ENCODE peak calls at places on chromosomes 1 and 21, in seven cellular contexts. P, S, L, F, E, C and T are unnamed samples.

GRCh38 chr1:70509996-70510876 is 99.2 kb downstream of the CTH start:
- DNase-seq in P (peak), S (peak), L (peak), F (peak), E (peak), C (peak), T (peak)

GRCh38 chr1:99264201-99265021 is at the start of gene PLPPR4:
- DNase-seq in P (peak), S (no peak), L (no peak), F (peak), E (peak), C (no peak), T (peak)

GRCh38 chr1:31010081-31010989 is 55.2 kb downstream of the PUM1 start:
- DNase-seq in P (peak), S (no peak), L (no peak), F (peak), E (no peak), C (no peak), T (peak)

GRCh38 chr1:8335246-8335645 is 17.3 kb downstream of the SLC45A1 start:
- DNase-seq in P (no peak), S (no peak), L (no peak), F (no peak), E (no peak), C (no peak), T (no peak)

GRCh38 chr1:24621121-24621520 is 22.0 kb upstream of the SRRM1 start:
- DNase-seq in P (no peak), S (no peak), L (no peak), F (no peak), E (no peak), C (no peak), T (no peak)

GRCh38 chr1:3968851-3969250 is 68.8 kb upstream of the C1orf174 start:
- DNase-seq in P (no peak), S (no peak), L (no peak), F (no peak), E (peak), C (no peak), T (no peak)

GRCh38 chr1:92315766-92316413 is 17.0 kb downstream of the RPAP2 start:
- DNase-seq in P (no peak), S (no peak), L (no peak), F (no peak), E (no peak), C (no peak), T (no peak)

GRCh38 chr21:41615613-41616012 is 107.7 kb upstream of the TMPRSS2 start:
- DNase-seq in P (peak), S (no peak), L (peak), F (peak), E (no peak), C (no peak), T (peak)

GRCh38 chr21:31190516-31190915 is 152.2 kb upstream of the KRTAP19-8 start:
- DNase-seq in P (no peak), S (no peak), L (no peak), F (no peak), E (no peak), C (no peak), T (no peak)

GRCh38 chr1:21335750-21336168 is 45.5 kb upstream of the ECE1 start:
- DNase-seq in P (peak), S (no peak), L (peak), F (no peak), E (no peak), C (no peak), T (no peak)

GRCh38 chr1:6658359-6658758 is 33.7 kb downstream of the THAP3 start:
- DNase-seq in P (no peak), S (no peak), L (no peak), F (no peak), E (no peak), C (no peak), T (no peak)

GRCh38 chr1:96416111-96416595 is 305.4 kb upstream of the PTBP2 start:
- DNase-seq in P (peak), S (no peak), L (no peak), F (peak), E (no peak), C (no peak), T (peak)

GRCh38 chr1:161091796-161092507 is 2.6 kb upstream of the NECTIN4 start:
- DNase-seq in P (no peak), S (no peak), L (no peak), F (peak), E (no peak), C (no peak), T (peak)

GRCh38 chr1:244112646-244113045 is 61.6 kb downstream of the ZBTB18 start:
- DNase-seq in P (no peak), S (no peak), L (peak), F (peak), E (no peak), C (no peak), T (peak)

GRCh38 chr1:226632169-226632884 is 83.8 kb downstream of the STUM start:
- DNase-seq in P (no peak), S (no peak), L (no peak), F (no peak), E (no peak), C (no peak), T (no peak)

GRCh38 chr1:21174638-21175323 is 1.9 kb downstream of the EIF4G3 start:
- DNase-seq in P (peak), S (no peak), L (peak), F (peak), E (no peak), C (no peak), T (peak)

GRCh38 chr1:23555949-23556640 is 3.2 kb downstream of the ID3 start:
- DNase-seq in P (peak), S (no peak), L (peak), F (peak), E (no peak), C (no peak), T (peak)

GRCh38 chr1:114715952-114716303 is 643 bp downstream of the NRAS start:
- DNase-seq in P (no peak), S (no peak), L (no peak), F (no peak), E (peak), C (no peak), T (peak)

GRCh38 chr1:110638556-110638955 is 32.4 kb upstream of the KCNA2 start:
- DNase-seq in P (no peak), S (no peak), L (no peak), F (no peak), E (no peak), C (no peak), T (no peak)

GRCh38 chr1:206898089-206898908 is 1.1 kb downstream of the IL24 start:
- DNase-seq in P (peak), S (no peak), L (peak), F (peak), E (no peak), C (no peak), T (peak)

DNA sequence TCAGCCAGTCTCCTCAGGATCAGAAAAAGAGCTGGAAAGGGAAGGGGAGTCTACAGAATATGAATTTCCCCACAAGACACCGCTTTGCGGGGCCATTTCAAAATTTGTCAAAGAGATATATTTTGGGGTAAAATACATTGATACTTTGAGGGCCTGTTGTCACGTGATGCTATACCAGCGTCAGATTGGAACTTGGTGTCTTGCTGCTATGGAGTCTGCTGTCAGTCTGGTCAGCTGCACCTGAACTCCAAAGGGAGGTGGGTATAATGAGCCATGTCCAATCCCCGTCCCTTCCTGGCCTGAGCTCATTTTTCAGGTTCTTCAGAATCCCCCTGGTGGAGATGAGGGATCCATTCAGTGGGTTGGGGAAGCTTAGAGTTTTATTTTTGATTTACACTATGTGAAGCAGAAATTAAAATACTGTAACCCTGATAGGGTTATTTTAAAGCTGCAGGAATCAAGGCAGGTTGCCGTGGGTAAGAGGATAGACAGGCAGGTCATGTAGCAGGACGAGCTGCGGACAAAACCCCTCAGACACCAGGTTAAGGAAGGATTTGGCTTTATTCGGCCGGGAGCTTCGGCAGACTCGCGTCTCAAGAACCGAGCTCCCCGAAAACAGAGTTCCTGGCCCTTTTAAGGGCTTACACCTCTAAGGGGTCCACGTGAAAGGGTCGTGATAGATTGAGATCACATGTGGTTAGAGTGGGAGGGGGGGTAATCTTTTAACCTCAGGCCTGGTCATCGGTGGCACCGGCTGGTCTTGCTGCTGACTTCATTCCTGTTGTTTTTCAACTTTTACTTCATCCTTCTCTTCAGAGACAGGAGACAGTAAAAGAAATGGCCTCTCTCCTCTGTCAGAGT is 2.2 kb upstream of the POFUT2 start:
- DNase-seq in P (no peak), S (peak), L (no peak), F (peak), E (peak), C (no peak), T (no peak)
- TF ChIP-seq CTCF in P (peak), S (no peak), L (no peak), F (no peak), E (peak), C (peak), T (peak)

DNA sequence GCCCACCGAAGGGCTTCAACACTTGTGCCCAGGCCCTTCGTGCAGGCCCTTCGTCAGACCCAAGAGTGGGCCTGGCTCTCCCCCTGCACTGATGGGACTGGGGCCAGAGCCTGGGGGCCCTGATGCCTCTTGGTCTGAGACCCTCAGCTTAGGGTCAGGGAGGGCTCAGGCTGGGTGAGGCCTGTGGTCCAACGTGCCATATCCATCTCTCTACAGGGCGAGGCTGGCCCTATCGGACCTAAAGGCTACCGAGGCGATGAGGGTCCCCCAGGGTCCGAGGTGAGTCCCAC is 15.6 kb downstream of the COL6A1 start:
- DNase-seq in P (no peak), S (no peak), L (no peak), F (no peak), E (no peak), C (no peak), T (no peak)
- H3K4me2 ChIP-seq in P (no peak), S (no peak), L (no peak), F (no peak), E (no peak), C (no peak), T (no peak)

DNA sequence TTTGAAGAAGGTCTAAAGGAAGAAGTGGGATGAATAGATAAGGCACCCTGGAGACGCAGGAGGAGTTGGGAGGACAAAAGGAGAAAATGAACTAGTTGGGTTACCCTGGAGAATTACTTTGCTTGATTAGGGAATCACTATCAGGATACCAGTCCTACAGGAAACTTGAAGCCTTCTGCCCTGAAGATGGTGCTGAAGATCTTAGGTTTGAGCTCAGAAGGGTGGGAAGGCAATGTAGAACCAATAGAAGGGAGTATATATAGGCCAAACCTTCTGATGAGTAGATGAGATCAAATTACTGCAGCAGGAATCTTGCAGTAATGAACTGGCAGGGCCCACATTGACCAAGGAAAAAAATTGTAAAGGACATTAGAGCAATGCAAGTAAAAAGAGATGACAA is 116.4 kb upstream of the CACYBP start:
- DNase-seq in P (peak), S (no peak), L (peak), F (peak), E (peak), C (peak), T (peak)
- TF ChIP-seq CTCF in P (no peak), S (no peak), L (peak), F (peak), E (peak), C (peak), T (no peak)

DNA sequence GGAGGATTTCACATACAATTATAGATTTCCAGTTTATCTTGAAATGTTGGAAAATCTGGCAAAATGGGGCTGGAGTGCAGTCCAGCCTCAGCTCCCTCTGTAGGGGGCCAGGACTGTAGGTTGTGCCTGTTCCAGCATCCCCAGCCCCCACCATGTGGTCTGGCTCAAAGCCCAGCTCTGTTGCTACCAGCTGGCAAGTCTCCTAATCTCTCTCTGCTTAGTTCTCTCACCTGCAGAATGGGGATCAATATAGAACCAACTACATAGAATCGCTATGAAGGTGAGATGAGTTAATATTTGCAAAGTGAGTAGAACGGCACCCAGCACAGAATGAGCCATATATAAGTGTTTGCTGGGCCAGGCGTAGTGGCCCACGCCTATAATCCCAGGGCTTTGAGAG is 50.0 kb upstream of the TARDBP start:
- DNase-seq in P (no peak), S (no peak), L (no peak), F (peak), E (no peak), C (no peak), T (peak)
- H3K4me2 ChIP-seq in P (no peak), S (no peak), L (no peak), F (no peak), E (no peak), C (no peak), T (no peak)

GRCh38 chr1:151294748-151295462 is 12.8 kb downstream of the ZNF687 start:
- DNase-seq in P (no peak), S (no peak), L (peak), F (no peak), E (no peak), C (no peak), T (no peak)

GRCh38 chr1:151289991-151290708 is 8.1 kb downstream of the ZNF687 start:
- DNase-seq in P (no peak), S (no peak), L (no peak), F (no peak), E (no peak), C (no peak), T (no peak)

GRCh38 chr1:151293093-151293492 is 11.0 kb downstream of the ZNF687 start:
- DNase-seq in P (no peak), S (no peak), L (peak), F (no peak), E (no peak), C (no peak), T (no peak)

GRCh38 chr1:151290709-151291303 is 8.7 kb downstream of the ZNF687 start:
- DNase-seq in P (no peak), S (no peak), L (no peak), F (no peak), E (no peak), C (no peak), T (no peak)

DNA sequence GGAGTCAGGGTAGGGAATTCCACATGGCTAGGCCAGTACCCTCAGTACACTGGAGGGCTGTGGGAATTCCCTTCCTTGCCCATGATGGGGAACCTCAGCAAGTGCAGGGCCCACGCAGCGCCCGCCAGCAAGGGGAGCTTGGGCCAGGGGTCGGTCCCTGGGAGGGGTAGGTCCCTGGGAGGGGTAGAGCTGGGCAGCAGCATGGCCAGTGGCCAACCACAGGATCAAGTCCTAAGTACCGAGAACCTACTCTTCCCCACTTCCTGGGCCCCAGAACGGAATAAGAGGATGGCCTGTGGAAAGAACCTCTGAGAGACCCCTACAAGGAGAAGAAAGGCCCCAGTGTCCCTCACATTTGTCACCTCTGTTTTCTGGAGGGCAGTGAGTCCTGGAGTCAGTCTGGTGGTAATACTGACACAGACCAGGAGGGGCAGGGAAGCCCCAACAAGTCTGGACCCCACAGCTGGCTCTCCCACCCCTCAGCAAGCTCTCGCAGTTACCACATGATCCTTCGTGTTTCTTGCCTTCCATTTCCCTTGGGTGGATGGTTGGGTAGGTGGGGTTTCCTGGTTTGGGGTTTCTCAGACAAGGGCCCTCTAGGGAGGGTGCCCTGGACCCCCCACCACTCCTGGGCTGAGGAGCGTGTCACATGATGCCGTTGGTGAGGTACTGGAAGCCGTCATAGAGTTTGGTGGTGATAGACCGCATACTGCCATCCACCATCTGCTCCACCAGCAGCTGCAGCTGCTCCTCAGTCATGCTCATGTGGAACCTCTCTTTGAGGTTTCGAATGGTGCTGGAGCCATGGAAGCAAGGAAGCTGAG is 10.3 kb downstream of the ZNF687 start:
- DNase-seq in P (no peak), S (no peak), L (peak), F (no peak), E (no peak), C (no peak), T (no peak)
- TF ChIP-seq CTCF in P (no peak), S (no peak), L (no peak), F (no peak), E (peak), C (no peak), T (no peak)

GRCh38 chr1:199009447-199009846 is 370.6 kb downstream of the PTPRC start:
- DNase-seq in P (no peak), S (no peak), L (no peak), F (no peak), E (no peak), C (no peak), T (no peak)
- H3K4me2 ChIP-seq in P (no peak), S (no peak), L (no peak), F (no peak), E (no peak), C (no peak), T (no peak)

GRCh38 chr21:43938751-43939442 is 73.2 kb upstream of the TRAPPC10 start:
- DNase-seq in P (peak), S (peak), L (no peak), F (peak), E (peak), C (peak), T (peak)

GRCh38 chr21:43937898-43938309 is 72.9 kb downstream of the AGPAT3 start:
- DNase-seq in P (no peak), S (no peak), L (no peak), F (no peak), E (no peak), C (no peak), T (no peak)

GRCh38 chr21:43940672-43941071 is 71.4 kb upstream of the TRAPPC10 start:
- DNase-seq in P (no peak), S (no peak), L (no peak), F (no peak), E (no peak), C (no peak), T (no peak)

GRCh38 chr21:43940329-43940653 is 71.8 kb upstream of the TRAPPC10 start:
- DNase-seq in P (no peak), S (no peak), L (no peak), F (no peak), E (no peak), C (no peak), T (no peak)

DNA sequence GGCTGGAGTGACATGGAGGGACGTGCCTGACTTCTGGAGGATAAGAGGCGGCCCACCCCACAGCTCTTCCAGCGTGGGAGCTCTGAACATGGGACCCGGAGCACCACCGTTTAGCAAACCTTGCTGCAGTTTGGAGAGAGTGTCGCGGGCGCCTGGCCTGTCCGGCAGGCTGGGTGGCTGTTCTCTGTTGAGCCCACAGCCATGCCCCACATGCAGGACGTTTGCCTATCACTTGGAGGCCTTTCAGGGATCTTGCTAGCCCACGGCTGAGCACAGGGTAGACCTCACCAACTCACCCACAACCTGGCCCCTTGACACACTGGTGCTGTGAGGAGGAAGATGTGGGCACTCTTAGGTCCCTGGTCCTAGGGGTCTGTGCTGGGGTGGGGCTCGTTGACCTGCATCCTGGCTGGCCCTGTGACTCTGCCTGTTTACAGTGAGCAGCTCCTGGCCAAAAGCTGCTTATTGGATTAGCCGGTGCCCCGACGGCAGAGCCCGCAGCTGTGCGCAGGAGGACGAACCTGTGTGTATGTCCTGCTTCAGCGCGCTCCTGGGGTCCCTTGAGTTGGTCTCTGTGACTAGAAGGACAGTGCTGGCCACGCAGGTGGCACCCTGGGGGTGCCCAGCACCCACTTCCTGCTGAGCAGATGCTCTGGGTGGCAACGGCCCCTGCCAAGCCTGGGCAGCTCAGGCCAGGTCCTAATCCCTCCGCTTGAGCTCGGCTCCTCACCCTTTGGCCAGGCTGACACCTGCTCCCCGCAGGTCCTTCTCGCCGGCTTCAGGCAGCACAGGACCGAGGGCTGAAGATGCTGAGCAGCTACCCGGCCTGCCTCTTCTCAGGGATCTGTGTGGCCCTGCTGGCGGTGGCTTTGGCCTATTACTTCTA is 72.4 kb upstream of the TRAPPC10 start:
- DNase-seq in P (no peak), S (no peak), L (no peak), F (no peak), E (no peak), C (no peak), T (no peak)
- TF ChIP-seq CTCF in P (no peak), S (no peak), L (peak), F (no peak), E (no peak), C (no peak), T (no peak)

GRCh38 chr1:9815150-9815549 is 8.6 kb downstream of the CLSTN1 start:
- DNase-seq in P (no peak), S (no peak), L (no peak), F (no peak), E (no peak), C (no peak), T (no peak)
- H3K4me2 ChIP-seq in P (no peak), S (peak), L (no peak), F (no peak), E (no peak), C (no peak), T (no peak)